ENCODE peak calls at places on chromosomes 11 and 22, in four cellular contexts. One of them, this sample, is unnamed.

GRCh38 chr11:124583827-124584226 is 14.0 kb downstream of the OR8A1 start:
- DNase-seq in K562: no peak
- DNase-seq in HepG2: no peak
- DNase-seq in GM12878: no peak
- DNase-seq in this sample: no peak

GRCh38 chr22:40128989-40129388 is 48.7 kb upstream of the TNRC6B start:
- DNase-seq in GM12878: no peak
- DNase-seq in K562: no peak
- DNase-seq in HepG2: no peak
- DNase-seq in this sample: no peak

GRCh38 chr22:27842236-27842993 is 40.9 kb upstream of the MN1 start:
- DNase-seq in GM12878: no peak
- DNase-seq in K562: no peak
- DNase-seq in HepG2: no peak
- DNase-seq in this sample: no peak

GRCh38 chr11:74749965-74750296 is 1.3 kb downstream of the RNF169 start:
- DNase-seq in K562: no peak
- DNase-seq in HepG2: no peak
- DNase-seq in GM12878: no peak
- DNase-seq in this sample: no peak

GRCh38 chr11:3823303-3823702 is 14.9 kb downstream of the PGAP2 start:
- DNase-seq in HepG2: no peak
- DNase-seq in K562: no peak
- DNase-seq in GM12878: no peak
- DNase-seq in this sample: no peak

GRCh38 chr22:45072322-45072903 is 62.6 kb upstream of the PHF21B start:
- DNase-seq in HepG2: no peak
- DNase-seq in K562: peak
- DNase-seq in GM12878: no peak
- DNase-seq in this sample: no peak

GRCh38 chr11:114183041-114183511 is 113.1 kb upstream of the NNMT start:
- DNase-seq in HepG2: no peak
- DNase-seq in K562: peak
- DNase-seq in GM12878: no peak
- DNase-seq in this sample: no peak

GRCh38 chr11:128207861-128208321 is 379.5 kb downstream of the ETS1 start:
- DNase-seq in HepG2: no peak
- DNase-seq in K562: no peak
- DNase-seq in GM12878: no peak
- DNase-seq in this sample: no peak

GRCh38 chr11:126485021-126485781 is 129.7 kb downstream of the ST3GAL4 start:
- DNase-seq in K562: no peak
- DNase-seq in HepG2: no peak
- DNase-seq in GM12878: no peak
- DNase-seq in this sample: no peak

GRCh38 chr11:129490004-129490403 is 114.4 kb downstream of the BARX2 start:
- DNase-seq in HepG2: no peak
- DNase-seq in K562: no peak
- DNase-seq in GM12878: no peak
- DNase-seq in this sample: no peak

GRCh38 chr11:118170892-118171273 is 5.6 kb downstream of the SCN2B start:
- DNase-seq in HepG2: no peak
- DNase-seq in K562: no peak
- DNase-seq in GM12878: no peak
- DNase-seq in this sample: no peak

GRCh38 chr22:33841281-33842005 is 78.8 kb downstream of the LARGE1 start:
- DNase-seq in GM12878: no peak
- DNase-seq in HepG2: peak
- DNase-seq in K562: no peak
- DNase-seq in this sample: no peak

GRCh38 chr11:2377511-2378443 is 667 bp downstream of the CD81 start:
- DNase-seq in HepG2: no peak
- DNase-seq in GM12878: no peak
- DNase-seq in K562: peak
- DNase-seq in this sample: peak

GRCh38 chr11:103532133-103532788 is 423.0 kb downstream of the DYNC2H1 start:
- DNase-seq in GM12878: no peak
- DNase-seq in HepG2: no peak
- DNase-seq in K562: no peak
- DNase-seq in this sample: no peak

GRCh38 chr11:116512841-116513240 is 259.9 kb downstream of the BUD13 start:
- DNase-seq in GM12878: no peak
- DNase-seq in K562: no peak
- DNase-seq in HepG2: no peak
- DNase-seq in this sample: no peak

GRCh38 chr11:130441726-130442125 is 6.7 kb upstream of the ADAMTS15 start:
- DNase-seq in K562: no peak
- DNase-seq in GM12878: no peak
- DNase-seq in HepG2: no peak
- DNase-seq in this sample: no peak

GRCh38 chr11:122398167-122398566 is 257.4 kb upstream of the UBASH3B start:
- DNase-seq in GM12878: no peak
- DNase-seq in HepG2: no peak
- DNase-seq in K562: no peak
- DNase-seq in this sample: no peak

GRCh38 chr11:79021601-79022000 is 419.2 kb downstream of the TENM4 start:
- DNase-seq in HepG2: no peak
- DNase-seq in K562: no peak
- DNase-seq in GM12878: no peak
- DNase-seq in this sample: no peak

GRCh38 chr11:124535552-124536232 is 7.8 kb downstream of the OR8B12 start:
- DNase-seq in K562: no peak
- DNase-seq in HepG2: no peak
- DNase-seq in GM12878: no peak
- DNase-seq in this sample: no peak

GRCh38 chr11:8732276-8732675 is 49.7 kb downstream of the RPL27A start:
- DNase-seq in K562: no peak
- DNase-seq in GM12878: peak
- DNase-seq in HepG2: no peak
- DNase-seq in this sample: no peak

GRCh38 chr22:42662114-42663021 is 13.2 kb upstream of the CYB5R3 start:
- DNase-seq in K562: peak
- DNase-seq in GM12878: no peak
- DNase-seq in HepG2: no peak
- DNase-seq in this sample: peak

GRCh38 chr22:39229688-39230260 is 15.0 kb downstream of the PDGFB start:
- DNase-seq in HepG2: no peak
- DNase-seq in K562: no peak
- DNase-seq in GM12878: no peak
- DNase-seq in this sample: no peak

GRCh38 chr22:38419864-38420172 is 35.2 kb downstream of the KCNJ4 start:
- DNase-seq in GM12878: no peak
- DNase-seq in HepG2: no peak
- DNase-seq in K562: peak
- DNase-seq in this sample: no peak

GRCh38 chr11:76234704-76235232 is 28.5 kb upstream of the WNT11 start:
- DNase-seq in K562: no peak
- DNase-seq in HepG2: no peak
- DNase-seq in GM12878: no peak
- DNase-seq in this sample: no peak

DNA sequence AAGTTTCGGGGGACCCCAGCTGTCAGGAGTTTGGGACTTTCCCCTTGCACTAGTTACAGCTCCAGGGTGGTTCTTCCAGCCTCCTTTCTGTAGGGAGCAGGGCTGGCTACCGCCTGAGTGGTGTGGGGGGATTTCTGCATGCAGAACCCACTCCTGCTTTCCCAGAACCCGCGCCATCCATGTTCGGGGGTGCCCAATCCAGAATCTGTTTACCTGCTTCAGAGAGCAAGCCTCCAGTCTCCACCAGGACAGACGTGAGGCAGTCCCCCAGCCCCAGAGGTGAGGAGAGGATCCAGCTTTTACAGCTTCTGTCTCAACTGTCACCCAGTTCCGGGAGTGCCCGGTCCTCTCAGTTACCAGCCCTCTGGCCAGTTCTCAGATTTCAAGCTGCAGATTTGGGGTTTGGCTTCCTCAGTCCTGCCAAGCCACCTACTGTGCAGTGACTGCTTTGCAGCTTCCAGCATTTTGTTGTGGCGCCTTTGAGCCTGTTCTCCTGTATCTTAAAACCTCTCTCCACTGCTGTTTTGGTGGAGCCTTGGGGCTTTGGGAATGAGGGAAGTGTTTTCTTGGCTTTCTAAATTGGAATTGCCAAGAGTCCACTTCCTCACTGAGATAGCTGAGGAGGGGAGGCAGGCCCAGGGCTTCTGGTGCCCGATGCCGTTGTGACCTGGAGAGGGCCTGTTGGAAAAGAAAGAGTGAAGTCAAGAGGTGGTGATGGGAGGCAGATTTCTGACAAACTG is 513.2 kb downstream of the TBC1D22A start:
- DNase-seq in HepG2: no peak
- DNase-seq in GM12878: no peak
- DNase-seq in K562: no peak
- DNase-seq in this sample: no peak
- TF ChIP-seq FOXK2 in HepG2: no peak
- TF ChIP-seq FOXK2 in GM12878: no peak
- TF ChIP-seq FOXK2 in K562: no peak
- TF ChIP-seq FOXK2 in this sample: no peak

GRCh38 chr11:61491736-61492395 is 16.7 kb upstream of the LRRC10B start:
- DNase-seq in GM12878: no peak
- DNase-seq in K562: no peak
- DNase-seq in HepG2: no peak
- DNase-seq in this sample: no peak
- TF ChIP-seq FOXK2 in GM12878: no peak
- TF ChIP-seq FOXK2 in K562: no peak
- TF ChIP-seq FOXK2 in HepG2: no peak
- TF ChIP-seq FOXK2 in this sample: no peak

GRCh38 chr11:68956547-68957254 is 24.1 kb downstream of the MRGPRD start:
- DNase-seq in GM12878: no peak
- DNase-seq in K562: no peak
- DNase-seq in HepG2: no peak
- DNase-seq in this sample: no peak

GRCh38 chr11:68958211-68958610 is 22.6 kb downstream of the MRGPRD start:
- DNase-seq in GM12878: no peak
- DNase-seq in HepG2: no peak
- DNase-seq in K562: no peak
- DNase-seq in this sample: no peak

GRCh38 chr11:68959465-68960298 is 21.1 kb downstream of the MRGPRD start:
- DNase-seq in K562: no peak
- DNase-seq in GM12878: no peak
- DNase-seq in HepG2: no peak
- DNase-seq in this sample: no peak

GRCh38 chr11:68954970-68955958 is 25.5 kb downstream of the MRGPRD start:
- DNase-seq in GM12878: no peak
- DNase-seq in HepG2: no peak
- DNase-seq in K562: peak
- DNase-seq in this sample: no peak

DNA sequence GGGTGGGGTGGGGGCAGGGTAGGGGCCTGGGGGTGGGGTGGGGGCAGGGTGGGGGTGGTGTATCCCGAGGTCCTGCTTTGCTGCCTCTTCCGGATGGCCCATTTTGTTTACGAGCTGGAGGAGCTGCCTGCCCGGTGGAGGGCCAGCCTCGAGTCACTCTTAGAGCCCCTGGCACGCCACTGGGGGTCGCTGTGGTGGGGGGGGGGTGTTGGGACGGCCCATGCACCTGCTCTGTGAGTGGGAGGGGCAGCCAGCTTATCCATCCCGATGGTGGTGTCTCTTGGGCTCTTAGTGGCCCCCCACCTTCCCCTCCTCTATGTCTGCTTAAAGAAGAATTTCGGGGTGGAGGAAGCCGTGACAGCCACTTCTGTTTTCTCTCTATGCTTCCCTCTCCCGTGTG is 24.6 kb downstream of the MRGPRD start:
- DNase-seq in K562: peak
- DNase-seq in HepG2: no peak
- DNase-seq in GM12878: no peak
- DNase-seq in this sample: peak
- TF ChIP-seq FOXK2 in K562: no peak
- TF ChIP-seq FOXK2 in HepG2: no peak
- TF ChIP-seq FOXK2 in GM12878: no peak
- TF ChIP-seq FOXK2 in this sample: no peak

DNA sequence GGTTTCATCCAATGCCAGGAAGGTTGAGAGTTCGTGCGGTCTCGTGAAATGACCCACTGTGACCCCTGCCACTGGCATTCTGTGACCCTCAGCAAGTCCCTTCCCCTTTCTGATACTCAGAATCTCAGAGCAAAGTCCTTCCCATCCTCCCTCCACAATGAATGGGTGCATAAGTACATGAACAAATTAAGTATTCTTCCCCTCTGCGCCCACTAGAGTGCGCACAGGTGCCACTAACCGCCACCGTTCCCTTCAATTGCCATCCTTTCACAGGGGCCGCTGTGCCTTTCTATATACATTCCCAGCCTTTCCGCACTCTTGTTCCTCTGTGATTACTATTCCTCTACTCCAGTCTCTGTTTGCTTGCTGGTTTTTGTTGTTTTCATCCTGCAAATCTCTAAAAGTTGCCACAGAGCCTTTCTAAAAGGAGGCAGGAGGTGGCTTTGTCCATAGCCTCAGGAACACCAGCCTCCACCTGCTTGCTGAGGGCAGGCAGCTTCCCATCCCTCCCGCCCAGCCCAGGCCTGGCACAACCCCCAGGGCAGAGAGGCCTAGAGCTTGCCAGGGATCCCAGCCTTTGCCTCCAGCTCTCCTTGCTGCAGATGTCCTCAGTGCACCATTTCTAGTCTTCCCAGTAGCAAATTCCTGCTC is 6.7 kb upstream of the AP1B1 start:
- DNase-seq in HepG2: peak
- DNase-seq in K562: peak
- DNase-seq in GM12878: no peak
- DNase-seq in this sample: peak
- TF ChIP-seq FOXK2 in HepG2: no peak
- TF ChIP-seq FOXK2 in K562: no peak
- TF ChIP-seq FOXK2 in GM12878: no peak
- TF ChIP-seq FOXK2 in this sample: no peak

GRCh38 chr22:21582801-21583740 is 15.6 kb downstream of the UBE2L3 start:
- DNase-seq in HepG2: no peak
- DNase-seq in K562: no peak
- DNase-seq in GM12878: no peak
- DNase-seq in this sample: no peak
- TF ChIP-seq FOXK2 in HepG2: no peak
- TF ChIP-seq FOXK2 in K562: no peak
- TF ChIP-seq FOXK2 in GM12878: no peak
- TF ChIP-seq FOXK2 in this sample: no peak

DNA sequence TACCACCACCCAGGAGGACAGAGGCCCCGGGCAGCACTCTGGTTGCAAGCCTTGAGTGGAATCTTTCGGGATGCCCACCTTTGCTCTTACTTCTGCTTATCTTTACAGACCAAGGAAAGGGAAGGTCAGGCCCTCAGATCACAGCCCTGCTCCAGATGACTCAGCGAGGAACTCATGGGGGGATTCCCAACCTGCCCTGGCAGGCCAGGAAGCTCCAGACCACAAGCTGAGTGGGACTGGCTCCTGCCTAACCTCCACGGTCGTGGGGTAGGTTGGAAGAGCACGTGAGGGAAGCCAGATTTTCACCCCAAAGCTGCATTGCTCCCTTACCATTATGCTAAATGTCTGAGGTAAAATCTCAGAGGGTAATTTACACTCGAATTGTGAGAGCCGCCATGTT is 11.8 kb downstream of the TBC1D10A start:
- DNase-seq in HepG2: no peak
- DNase-seq in K562: peak
- DNase-seq in GM12878: peak
- DNase-seq in this sample: no peak
- TF ChIP-seq FOXK2 in HepG2: no peak
- TF ChIP-seq FOXK2 in K562: no peak
- TF ChIP-seq FOXK2 in GM12878: no peak
- TF ChIP-seq FOXK2 in this sample: no peak

This sample was measured in HEK293T.